ENCODE peak calls at places on chromosomes 13 and 19, in seven cellular contexts. F is lower lobe of right lung; A is Karpas-422; I is HL-60; N is aorta; D is stimulated activated naive CD4-positive, alpha-beta T cell treated with Interleukin-2 at 50 U/mL for 16 hours; Z is Panc1. W is an unnamed sample.

GRCh38 chr19:30692517-30692870 is 320.3 kb downstream of the ZNF536 start:
- DNase-seq in F (no peak), A (no peak), I (no peak), N (no peak), D (no peak), Z (no peak), W (no peak)

GRCh38 chr13:110756268-110756667 is 42.8 kb downstream of the ING1 start:
- DNase-seq in F (no peak), A (no peak), I (no peak), N (no peak), D (no peak), Z (no peak), W (no peak)

GRCh38 chr19:18605196-18605545 is 1.4 kb downstream of the CRLF1 start:
- DNase-seq in F (no peak), A (no peak), I (no peak), N (no peak), D (no peak), Z (no peak), W (no peak)

GRCh38 chr13:40170982-40171381 is 495.5 kb downstream of the FOXO1 start:
- DNase-seq in F (no peak), A (no peak), I (no peak), N (no peak), D (peak; percentile 22), Z (no peak), W (no peak)

GRCh38 chr13:37715606-37716015 is 117.0 kb upstream of the POSTN start:
- DNase-seq in F (no peak), A (no peak), I (no peak), N (peak; percentile 40), D (no peak), Z (no peak), W (no peak)

GRCh38 chr13:112626124-112626523 is 38.2 kb upstream of the TUBGCP3 start:
- DNase-seq in F (no peak), A (no peak), I (no peak), N (no peak), D (no peak), Z (no peak), W (no peak)

GRCh38 chr19:31350033-31350692 is 927 bp upstream of the TSHZ3 start:
- DNase-seq in F (no peak), A (no peak), I (no peak), N (peak; percentile 71), D (no peak), Z (no peak), W (no peak)

GRCh38 chr13:26941345-26942174 is 181.0 kb upstream of the GPR12 start:
- DNase-seq in F (no peak), A (no peak), I (no peak), N (no peak), D (no peak), Z (no peak), W (peak; percentile 70)

GRCh38 chr13:113337976-113338375 is 26.0 kb downstream of the GRTP1 start:
- DNase-seq in F (peak; percentile 30), A (no peak), I (no peak), N (no peak), D (no peak), Z (no peak), W (no peak)

GRCh38 chr13:32056316-32056715 is 24.7 kb downstream of the FRY start:
- DNase-seq in F (no peak), A (no peak), I (no peak), N (no peak), D (no peak), Z (no peak), W (peak; percentile 42)

W was measured in small intestine.